ENCODE peak calls at places on chromosomes 1 and 21, in five cellular contexts. D is esophagus squamous epithelium, S is lower lobe of right lung, Y is spleen, V is sigmoid colon. R is an unnamed sample.

GRCh38 chr1:200869753-200870391 is 2.9 kb upstream of the GPR25 start:
- DNase-seq in D (no peak), S (no peak), Y (no peak), V (peak; percentile 46), R (no peak)

GRCh38 chr1:42841010-42841409 is 5.4 kb upstream of the ZNF691 start:
- DNase-seq in D (no peak), S (no peak), Y (no peak), V (no peak), R (no peak)

GRCh38 chr21:46599251-46599572 is 5.7 kb downstream of the S100B start:
- DNase-seq in D (no peak), S (no peak), Y (no peak), V (no peak), R (no peak)

GRCh38 chr1:77889671-77890070 is 1.2 kb downstream of the NEXN start:
- DNase-seq in D (no peak), S (no peak), Y (no peak), V (no peak), R (no peak)

GRCh38 chr1:201696217-201696761 is 132.7 kb upstream of the IPO9 start:
- DNase-seq in D (no peak), S (no peak), Y (no peak), V (peak; percentile 96), R (no peak)

GRCh38 chr1:243251544-243251943 is 3.5 kb downstream of the CEP170 start:
- DNase-seq in D (no peak), S (no peak), Y (no peak), V (no peak), R (no peak)

GRCh38 chr1:50521703-50522102 is 98.5 kb upstream of the DMRTA2 start:
- DNase-seq in D (no peak), S (no peak), Y (no peak), V (no peak), R (no peak)

GRCh38 chr21:40015818-40016217 is 148.6 kb downstream of the PCP4 start:
- DNase-seq in D (no peak), S (no peak), Y (peak; percentile 38), V (no peak), R (no peak)

GRCh38 chr1:164891615-164892014 is 332.6 kb downstream of the PBX1 start:
- DNase-seq in D (no peak), S (no peak), Y (no peak), V (no peak), R (peak; percentile 32)

GRCh38 chr1:175503538-175503937 is 239.9 kb downstream of the TNR start:
- DNase-seq in D (no peak), S (no peak), Y (no peak), V (no peak), R (no peak)

GRCh38 chr1:175499595-175500367 is 243.6 kb downstream of the TNR start:
- DNase-seq in D (no peak), S (no peak), Y (no peak), V (no peak), R (no peak)

GRCh38 chr1:175508320-175509110 is 234.9 kb downstream of the TNR start:
- DNase-seq in D (no peak), S (no peak), Y (no peak), V (no peak), R (no peak)

GRCh38 chr1:175506081-175506480 is 237.3 kb downstream of the TNR start:
- DNase-seq in D (no peak), S (no peak), Y (no peak), V (no peak), R (no peak)

DNA sequence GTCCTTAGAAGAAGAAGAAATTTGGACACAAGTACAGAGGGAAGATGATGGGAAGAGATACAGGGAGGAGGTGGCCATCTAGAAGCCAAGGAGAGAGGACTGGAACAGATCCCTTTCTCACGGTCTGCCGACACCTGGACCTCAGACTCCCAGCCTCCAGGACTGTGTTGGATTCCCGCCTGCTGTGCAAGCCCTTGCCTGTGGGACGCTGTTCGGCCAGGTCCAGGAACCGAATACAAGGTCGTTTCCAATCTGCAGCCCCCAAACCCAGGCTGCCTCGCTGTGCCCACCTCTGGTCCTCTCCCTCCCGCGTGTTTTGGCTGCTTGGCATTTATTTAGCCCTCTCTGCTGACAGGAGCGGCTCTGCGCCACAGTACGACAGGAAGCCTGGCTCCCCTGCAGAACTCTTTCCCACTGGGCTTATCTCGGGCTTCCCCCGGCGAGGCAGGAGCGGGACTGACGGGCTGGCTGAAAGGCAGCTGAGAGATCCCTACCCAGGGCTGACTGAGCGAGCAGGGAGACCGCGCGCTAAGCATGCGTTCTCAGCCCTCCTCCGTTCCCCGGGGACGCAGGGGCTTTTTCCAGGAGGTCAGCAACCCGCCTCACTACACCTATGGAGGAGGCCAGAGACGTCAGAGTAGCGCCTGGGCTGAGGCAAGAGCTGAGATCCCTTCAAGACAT is 238.4 kb downstream of the TNR start:
- DNase-seq in D (no peak), S (no peak), Y (no peak), V (no peak), R (peak; percentile 51)
- H3K4me3 ChIP-seq in D (no peak overlapping the region), S (no peak overlapping the region), Y (no peak overlapping the region), V (no peak overlapping the region), R (no peak overlapping the region)

GRCh38 chr1:9731561-9731960 is 80.0 kb downstream of the PIK3CD start:
- DNase-seq in D (no peak), S (no peak), Y (peak; percentile 82), V (no peak), R (no peak)
- H3K36me3 ChIP-seq in D (peaks cover 86% of the 10 kb centered on the region), S (peaks cover 99% of the 10 kb centered on the region), Y (peaks cover 100% of the 10 kb centered on the region), V (peaks cover 97% of the 10 kb centered on the region), R (peaks cover 48% of the 10 kb centered on the region)

DNA sequence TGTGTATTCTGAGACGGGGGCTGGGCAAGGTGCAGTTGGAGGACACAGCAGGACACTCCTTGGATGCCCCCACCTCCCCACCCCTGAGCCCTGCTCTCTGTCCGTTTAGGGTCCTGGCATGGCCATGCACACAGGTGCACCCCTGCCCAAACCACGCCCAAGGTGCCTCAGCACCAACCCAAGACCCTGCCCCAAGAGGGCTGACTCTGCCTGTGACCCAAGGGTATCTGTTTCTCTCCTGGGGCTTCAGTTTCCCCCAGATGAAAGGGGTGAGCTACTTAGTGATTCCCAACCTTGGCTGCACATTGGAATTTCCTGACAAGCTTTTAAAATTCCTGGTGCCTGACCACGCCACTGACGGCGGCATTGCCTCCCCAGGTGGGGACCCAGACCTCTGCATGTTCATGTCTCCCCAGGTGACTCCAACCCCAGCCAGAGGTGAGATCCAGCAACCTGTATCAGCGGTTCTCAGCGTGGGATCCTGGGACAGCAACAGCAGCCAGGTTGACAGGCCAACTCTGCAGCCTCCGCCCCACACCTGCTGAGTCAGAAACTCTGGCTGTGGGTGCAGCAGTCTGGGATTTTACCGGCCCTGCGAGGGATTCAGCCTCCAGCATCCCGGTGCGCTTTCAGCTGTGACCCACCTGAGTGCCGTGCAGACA is 483.4 kb downstream of the NPHP4 start:
- DNase-seq in D (no peak), S (no peak), Y (no peak), V (no peak), R (no peak)
- H3K27me3 ChIP-seq in D (peaks cover 97% of the 10 kb centered on the region), S (peaks cover 33% of the 10 kb centered on the region), Y (peaks cover 22% of the 10 kb centered on the region), V (no peaks in the 10 kb centered on the region), R (no peaks in the 10 kb centered on the region)

GRCh38 chr1:156111355-156111962 is 3.1 kb upstream of the LMNA start:
- DNase-seq in D (no peak), S (no peak), Y (no peak), V (no peak), R (no peak)

GRCh38 chr1:156114101-156114918 is at the start of gene LMNA:
- DNase-seq in D (peak; percentile 52), S (peak; percentile 93), Y (peak; percentile 87), V (peak; percentile 98), R (peak; percentile 96)

GRCh38 chr1:156114919-156115513 is 505 bp downstream of the LMNA start:
- DNase-seq in D (no peak), S (no peak), Y (no peak), V (no peak), R (peak; percentile 84)

GRCh38 chr1:156112276-156113137 is 2.0 kb upstream of the LMNA start:
- DNase-seq in D (no peak), S (no peak), Y (no peak), V (peak; percentile 74), R (no peak)

DNA sequence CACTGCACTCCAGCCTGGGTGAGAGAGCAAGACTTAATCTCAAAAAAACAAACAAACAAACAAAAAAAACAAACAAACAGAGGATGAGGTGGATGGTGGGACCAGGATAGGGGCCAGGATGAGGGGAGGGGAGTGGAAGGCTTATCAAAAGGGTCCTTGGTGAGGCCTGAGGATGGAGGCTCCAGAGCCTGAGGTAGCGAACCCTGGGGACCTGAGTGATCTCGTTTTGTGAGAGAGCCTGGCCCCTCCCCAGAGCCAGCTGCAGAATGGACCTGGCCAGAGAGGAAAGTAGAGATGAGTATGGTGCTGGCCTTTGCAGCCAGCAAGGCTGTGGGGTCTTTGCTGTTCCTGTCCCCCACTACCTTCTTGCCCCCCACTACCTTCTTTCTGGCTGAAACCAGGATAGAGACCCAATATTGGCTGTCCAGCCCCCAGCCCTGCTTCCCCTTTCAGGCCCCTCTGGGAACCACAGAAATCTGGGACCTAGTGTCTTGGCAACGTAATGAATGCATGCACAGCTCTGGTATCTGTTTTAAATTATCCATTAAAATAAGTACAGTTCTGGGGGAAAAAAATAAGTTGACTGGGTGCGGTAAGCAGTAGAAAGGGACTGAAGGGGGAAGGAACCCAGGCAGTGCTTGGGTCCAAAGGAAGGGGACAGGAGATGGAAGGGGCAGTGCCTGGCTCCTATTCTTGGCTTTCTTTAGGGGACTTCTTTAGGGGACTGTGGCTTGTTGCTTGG is 1.1 kb upstream of the LMNA start:
- DNase-seq in D (no peak), S (no peak), Y (no peak), V (no peak), R (no peak)
- H3K4me3 ChIP-seq in D (no peak overlapping the region), S (no peak overlapping the region), Y (no peak overlapping the region), V (no peak overlapping the region), R (no peak overlapping the region)

GRCh38 chr1:15727021-15727420 is 9.0 kb upstream of the SLC25A34 start:
- DNase-seq in D (no peak), S (no peak), Y (no peak), V (no peak), R (peak; percentile 76)
- H3K36me3 ChIP-seq in D (peaks cover 72% of the 10 kb centered on the region), S (peaks cover 95% of the 10 kb centered on the region), Y (peaks cover 100% of the 10 kb centered on the region), V (peaks cover 93% of the 10 kb centered on the region), R (peaks cover 12% of the 10 kb centered on the region)

GRCh38 chr1:20365421-20366075 is 74.9 kb downstream of the VWA5B1 start:
- DNase-seq in D (no peak), S (no peak), Y (peak; percentile 34), V (peak; percentile 32), R (no peak)
- H3K27me3 ChIP-seq in D (peaks cover 96% of the 10 kb centered on the region), S (peaks cover 54% of the 10 kb centered on the region), Y (peaks cover 79% of the 10 kb centered on the region), V (peaks cover 21% of the 10 kb centered on the region), R (peaks cover 75% of the 10 kb centered on the region)

GRCh38 chr1:150764617-150765090 is 924 bp downstream of the CTSS start:
- DNase-seq in D (no peak), S (no peak), Y (no peak), V (no peak), R (no peak)
- H3K4me3 ChIP-seq in D (no peak overlapping the region), S (peak overlapping the region; percentile 55), Y (peak overlapping the region; percentile 53), V (no peak overlapping the region), R (no peak overlapping the region)

R was measured in H7.